ENCODE peak calls at places on chromosomes 7 and 10, in seven cellular contexts. O is IMR-90, P is A549, K is HepG2, T is GM12878, B is K562, R is H1. S is an unnamed sample.

GRCh38 chr7:93117852-93118530 is at the start of gene SAMD9:
- DNase-seq in P (peak), K (peak), T (peak), R (no peak), B (peak), O (peak), S (peak)

GRCh38 chr7:150914966-150915365 is 62.6 kb downstream of the AOC1 start:
- DNase-seq in T (no peak), O (no peak), P (no peak), B (no peak), K (no peak), R (no peak), S (no peak)

GRCh38 chr10:105634283-105634682 is 993.2 kb downstream of the SORCS3 start:
- DNase-seq in O (no peak), R (no peak), K (no peak), T (no peak), P (no peak), B (no peak), S (no peak)

GRCh38 chr10:6212806-6213205 is 10.1 kb downstream of the PFKFB3 start:
- DNase-seq in O (no peak), B (no peak), R (no peak), T (no peak), P (no peak), K (no peak), S (no peak)

GRCh38 chr7:13992621-13992982 is 3.1 kb upstream of the ETV1 start:
- DNase-seq in B (no peak), O (no peak), T (no peak), R (no peak), K (no peak), P (no peak), S (no peak)

GRCh38 chr10:86203162-86203905 is 163.3 kb downstream of the GRID1 start:
- DNase-seq in P (peak), O (peak), K (peak), T (no peak), R (peak), B (peak), S (no peak)

GRCh38 chr10:71260622-71261325 is 48.4 kb downstream of the UNC5B start:
- DNase-seq in O (peak), B (no peak), R (no peak), P (no peak), T (no peak), K (no peak), S (peak)

GRCh38 chr7:1204460-1204859 is 28.2 kb upstream of the UNCX start:
- DNase-seq in T (no peak), O (no peak), B (no peak), R (no peak), K (no peak), P (no peak), S (no peak)

GRCh38 chr10:121266370-121266769 is 331.9 kb downstream of the FGFR2 start:
- DNase-seq in B (no peak), O (no peak), P (no peak), R (no peak), T (no peak), K (no peak), S (no peak)

GRCh38 chr10:62045765-62046521 is 144.4 kb downstream of the ARID5B start:
- DNase-seq in K (peak), B (no peak), P (no peak), T (no peak), O (peak), R (no peak), S (no peak)

GRCh38 chr10:34996843-34997242 is 93.3 kb downstream of the CUL2 start:
- DNase-seq in O (peak), B (no peak), K (no peak), R (no peak), P (no peak), T (no peak), S (no peak)

GRCh38 chr10:35019037-35019794 is 70.9 kb downstream of the CUL2 start:
- DNase-seq in B (no peak), O (no peak), T (no peak), R (no peak), K (no peak), P (no peak), S (no peak)

GRCh38 chr10:9944690-9945089 is 1073.0 kb upstream of the CELF2 start:
- DNase-seq in K (no peak), T (no peak), B (no peak), P (no peak), O (no peak), R (no peak), S (no peak)

GRCh38 chr7:85054306-85054705 is 132.6 kb downstream of the SEMA3D start:
- DNase-seq in P (no peak), T (no peak), O (no peak), R (no peak), K (no peak), B (no peak), S (no peak)

GRCh38 chr10:80530251-80530650 is 7.5 kb upstream of the SH2D4B start:
- DNase-seq in T (no peak), O (peak), P (peak), R (no peak), B (no peak), K (peak), S (peak)

GRCh38 chr7:832292-832967 is at the start of gene SUN1:
- DNase-seq in B (no peak), R (no peak), T (peak), K (peak), O (peak), P (peak), S (peak)

GRCh38 chr10:45376364-45376801 is 2.4 kb downstream of the ALOX5 start:
- DNase-seq in T (no peak), B (no peak), R (no peak), K (no peak), O (no peak), P (no peak), S (no peak)

GRCh38 chr7:134527979-134528371 is 608 bp downstream of the AKR1B10 start:
- DNase-seq in R (no peak), T (no peak), B (no peak), K (peak), O (peak), P (no peak), S (no peak)

GRCh38 chr10:49412571-49412970 is 16.7 kb upstream of the DRGX start:
- DNase-seq in O (no peak), K (no peak), P (no peak), R (no peak), B (no peak), T (no peak), S (no peak)

GRCh38 chr10:90871279-90871760 is 454 bp upstream of the RPP30 start:
- DNase-seq in P (peak), O (peak), B (peak), T (peak), K (peak), R (no peak), S (no peak)

GRCh38 chr10:62352356-62352963 is 21.7 kb upstream of the ZNF365 start:
- DNase-seq in B (no peak), T (no peak), K (no peak), P (no peak), O (peak), R (no peak), S (no peak)

GRCh38 chr7:51198654-51199053 is 118.0 kb downstream of the COBL start:
- DNase-seq in K (no peak), O (no peak), T (no peak), B (no peak), P (no peak), R (no peak), S (no peak)

GRCh38 chr10:51031995-51032394 is 42.3 kb upstream of the PRKG1 start:
- DNase-seq in P (no peak), B (no peak), K (no peak), R (no peak), O (no peak), T (no peak), S (no peak)

GRCh38 chr7:6306471-6306870 is 34.0 kb upstream of the CYTH3 start:
- DNase-seq in O (peak), T (no peak), R (no peak), P (peak), B (no peak), K (peak), S (peak)

GRCh38 chr10:66925896-66926719 is at the start of gene LRRTM3:
- DNase-seq in K (peak), R (peak), P (peak), B (peak), O (peak), T (peak), S (peak)

GRCh38 chr7:136868496-136869005 is at the start of gene CHRM2:
- DNase-seq in O (peak), B (no peak), K (no peak), T (no peak), R (no peak), P (peak), S (no peak)

GRCh38 chr7:139646566-139646965 is 123.1 kb downstream of the CLEC2L start:
- DNase-seq in P (no peak), K (no peak), R (no peak), T (no peak), O (no peak), B (no peak), S (no peak)
- TF ChIP-seq CEBPB in P (no peak), K (no peak), R (no peak), T (no peak), O (no peak), B (no peak), S (no peak)

GRCh38 chr7:64883113-64883905 is 19.8 kb upstream of the ZNF273 start:
- DNase-seq in B (no peak), K (no peak), O (no peak), T (no peak), R (no peak), P (no peak), S (no peak)
- H3K4me3 ChIP-seq in B (no peak), K (no peak), O (no peak), T (no peak), R (no peak), P (no peak), S (no peak)

GRCh38 chr7:30789334-30789711 is 18.1 kb downstream of the MINDY4 start:
- DNase-seq in B (no peak), T (no peak), P (no peak), K (no peak), O (peak), R (no peak), S (no peak)
- TF ChIP-seq CEBPB in B (no peak), T (no peak), P (no peak), K (no peak), O (peak), R (no peak), S (no peak)

GRCh38 chr10:131961777-131962450 is 19.8 kb downstream of the BNIP3 start:
- DNase-seq in B (no peak), K (no peak), R (no peak), P (no peak), O (no peak), T (no peak), S (no peak)
- H3K4me3 ChIP-seq in B (no peak), K (no peak), R (no peak), P (no peak), O (no peak), T (no peak), S (no peak)

DNA sequence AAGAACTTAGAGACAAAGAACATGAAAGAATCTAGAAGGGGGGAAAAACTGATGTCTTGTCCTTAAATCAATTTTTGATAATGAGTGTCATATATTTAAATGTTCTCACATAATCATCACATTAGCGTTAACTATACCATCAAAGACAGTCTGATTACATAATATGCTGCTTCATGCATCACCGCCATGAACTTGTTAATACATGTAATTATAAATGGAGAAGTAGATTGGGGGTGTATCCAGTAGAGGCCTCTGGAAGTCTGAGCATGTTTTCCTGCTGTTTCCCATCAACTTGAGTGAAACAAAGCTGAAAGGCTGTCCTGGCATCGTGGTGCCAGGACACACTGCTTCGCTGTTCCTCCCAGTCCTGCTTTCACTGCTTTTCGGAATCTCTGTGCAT is 48.2 kb downstream of the PRLHR start:
- DNase-seq in R (no peak), K (no peak), O (no peak), B (no peak), P (no peak), T (no peak), S (no peak)
- TF ChIP-seq CEBPB in R (no peak), K (no peak), O (no peak), B (no peak), P (no peak), T (no peak), S (no peak)

GRCh38 chr7:55019329-55019690 is 493 bp downstream of the EGFR start:
- DNase-seq in B (no peak), K (no peak), T (no peak), O (no peak), P (no peak), R (no peak), S (no peak)

GRCh38 chr7:55016061-55016745 is 2.6 kb upstream of the EGFR start:
- DNase-seq in T (no peak), O (no peak), B (no peak), R (no peak), K (no peak), P (no peak), S (no peak)

GRCh38 chr7:55016746-55017090 is 2.1 kb upstream of the EGFR start:
- DNase-seq in B (no peak), O (no peak), P (no peak), R (no peak), T (no peak), K (no peak), S (no peak)

GRCh38 chr7:55018361-55019328 is at the start of gene EGFR:
- DNase-seq in T (no peak), B (no peak), K (no peak), O (peak), R (no peak), P (peak), S (peak)

DNA sequence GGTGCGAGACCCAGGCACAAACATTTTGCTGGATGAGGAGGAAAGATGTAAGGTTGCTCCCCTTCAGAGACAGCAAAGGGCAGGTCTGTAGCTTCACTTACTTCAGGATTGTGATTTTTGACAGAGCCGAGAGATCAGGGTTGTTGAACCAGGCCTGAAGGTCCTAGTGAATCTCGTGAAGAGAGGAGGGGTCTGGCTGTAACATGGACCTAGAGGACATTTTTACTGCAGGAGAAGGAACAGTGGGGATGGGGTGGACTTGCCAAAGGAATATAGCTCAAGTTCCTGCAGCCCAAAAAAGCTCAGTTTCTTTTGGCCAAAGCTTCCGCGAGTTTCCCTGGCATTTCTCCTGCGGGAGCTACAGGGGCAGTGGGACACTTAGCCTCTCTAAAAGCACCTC is 976 bp upstream of the EGFR start:
- DNase-seq in O (no peak), R (no peak), P (no peak), T (no peak), K (no peak), B (no peak), S (no peak)
- H3K4me3 ChIP-seq in O (no peak), R (no peak), P (no peak), T (no peak), K (peak), B (no peak), S (peak)

GRCh38 chr10:17516376-17516775 is 62.0 kb upstream of the ST8SIA6 start:
- DNase-seq in O (peak), B (no peak), P (no peak), R (no peak), T (no peak), K (no peak), S (no peak)

GRCh38 chr10:17506859-17507471 is 52.6 kb upstream of the ST8SIA6 start:
- DNase-seq in R (no peak), B (no peak), T (no peak), K (no peak), O (no peak), P (no peak), S (no peak)

GRCh38 chr10:17507538-17507937 is 53.1 kb upstream of the ST8SIA6 start:
- DNase-seq in T (no peak), R (no peak), O (no peak), B (no peak), K (no peak), P (no peak), S (no peak)

GRCh38 chr10:17510242-17510908 is 56.0 kb upstream of the ST8SIA6 start:
- DNase-seq in P (no peak), O (no peak), T (peak), K (no peak), R (no peak), B (no peak), S (no peak)

GRCh38 chr10:17512341-17513001 is 58.1 kb upstream of the ST8SIA6 start:
- DNase-seq in P (peak), K (no peak), B (no peak), R (no peak), T (no peak), O (peak), S (peak)
- TF ChIP-seq CEBPB in P (no peak), K (no peak), B (no peak), R (no peak), T (no peak), O (no peak), S (peak)